ENCODE peak calls at places on chromosomes 11 and 22, in seven cellular contexts. One of them, this sample, is unnamed.

GRCh38 chr11:134126197-134126822 is 57.4 kb downstream of the JAM3 start:
- DNase-seq in osteocyte: no peak
- DNase-seq in dorsolateral prefrontal cortex: peak; percentile 85
- DNase-seq in heart right ventricle: no peak
- DNase-seq in sigmoid colon: no peak
- DNase-seq in GM20000: no peak
- DNase-seq in GM03348: peak; percentile 82
- DNase-seq in this sample: peak; percentile 88

GRCh38 chr22:25453557-25453956 is 110.9 kb upstream of the GRK3 start:
- DNase-seq in dorsolateral prefrontal cortex: no peak
- DNase-seq in GM03348: no peak
- DNase-seq in heart right ventricle: no peak
- DNase-seq in osteocyte: no peak
- DNase-seq in GM20000: no peak
- DNase-seq in sigmoid colon: no peak
- DNase-seq in this sample: no peak

GRCh38 chr11:77407613-77408012 is 66.3 kb downstream of the PAK1 start:
- DNase-seq in GM03348: peak; percentile 78
- DNase-seq in dorsolateral prefrontal cortex: no peak
- DNase-seq in sigmoid colon: no peak
- DNase-seq in GM20000: no peak
- DNase-seq in osteocyte: no peak
- DNase-seq in heart right ventricle: peak; percentile 31
- DNase-seq in this sample: peak; percentile 65

GRCh38 chr22:44455963-44456358 is 42.1 kb downstream of the RTL6 start:
- DNase-seq in heart right ventricle: no peak
- DNase-seq in osteocyte: no peak
- DNase-seq in sigmoid colon: no peak
- DNase-seq in GM03348: no peak
- DNase-seq in dorsolateral prefrontal cortex: no peak
- DNase-seq in GM20000: no peak
- DNase-seq in this sample: no peak

GRCh38 chr11:68122936-68123539 is 1.9 kb upstream of the CHKA start:
- DNase-seq in dorsolateral prefrontal cortex: no peak
- DNase-seq in heart right ventricle: no peak
- DNase-seq in osteocyte: no peak
- DNase-seq in GM20000: peak; percentile 11
- DNase-seq in GM03348: no peak
- DNase-seq in sigmoid colon: no peak
- DNase-seq in this sample: no peak

GRCh38 chr11:119791701-119792151 is 62.7 kb upstream of the NECTIN1 start:
- DNase-seq in dorsolateral prefrontal cortex: no peak
- DNase-seq in osteocyte: no peak
- DNase-seq in heart right ventricle: no peak
- DNase-seq in GM03348: peak; percentile 87
- DNase-seq in sigmoid colon: peak; percentile 52
- DNase-seq in GM20000: no peak
- DNase-seq in this sample: no peak

GRCh38 chr11:129012880-129013279 is 70.2 kb upstream of the TP53AIP1 start:
- DNase-seq in heart right ventricle: no peak
- DNase-seq in GM03348: no peak
- DNase-seq in sigmoid colon: no peak
- DNase-seq in dorsolateral prefrontal cortex: no peak
- DNase-seq in GM20000: no peak
- DNase-seq in osteocyte: no peak
- DNase-seq in this sample: no peak

GRCh38 chr22:29383740-29384139 is 4.6 kb downstream of the AP1B1 start:
- DNase-seq in GM03348: no peak
- DNase-seq in osteocyte: no peak
- DNase-seq in GM20000: no peak
- DNase-seq in dorsolateral prefrontal cortex: no peak
- DNase-seq in heart right ventricle: no peak
- DNase-seq in sigmoid colon: no peak
- DNase-seq in this sample: no peak

GRCh38 chr22:30047364-30047738 is 32.9 kb upstream of the HORMAD2 start:
- DNase-seq in sigmoid colon: peak; percentile 13
- DNase-seq in dorsolateral prefrontal cortex: no peak
- DNase-seq in heart right ventricle: no peak
- DNase-seq in GM03348: no peak
- DNase-seq in osteocyte: no peak
- DNase-seq in GM20000: peak; percentile 38
- DNase-seq in this sample: peak; percentile 54

GRCh38 chr11:94832604-94833238 is 64.6 kb downstream of the AMOTL1 start:
- DNase-seq in osteocyte: no peak
- DNase-seq in GM20000: no peak
- DNase-seq in GM03348: no peak
- DNase-seq in dorsolateral prefrontal cortex: no peak
- DNase-seq in sigmoid colon: no peak
- DNase-seq in heart right ventricle: no peak
- DNase-seq in this sample: no peak

GRCh38 chr11:78562398-78562797 is 12.3 kb downstream of the NARS2 start:
- DNase-seq in GM03348: peak; percentile 73
- DNase-seq in sigmoid colon: no peak
- DNase-seq in GM20000: no peak
- DNase-seq in osteocyte: no peak
- DNase-seq in heart right ventricle: no peak
- DNase-seq in dorsolateral prefrontal cortex: no peak
- DNase-seq in this sample: peak; percentile 22

GRCh38 chr11:77669848-77670511 is 32.4 kb upstream of the CLNS1A start:
- DNase-seq in dorsolateral prefrontal cortex: no peak
- DNase-seq in osteocyte: no peak
- DNase-seq in GM20000: no peak
- DNase-seq in heart right ventricle: no peak
- DNase-seq in GM03348: no peak
- DNase-seq in sigmoid colon: no peak
- DNase-seq in this sample: no peak

GRCh38 chr11:16262645-16262955 is 93.7 kb downstream of the SOX6 start:
- DNase-seq in heart right ventricle: no peak
- DNase-seq in GM20000: no peak
- DNase-seq in sigmoid colon: no peak
- DNase-seq in osteocyte: no peak
- DNase-seq in dorsolateral prefrontal cortex: no peak
- DNase-seq in GM03348: no peak
- DNase-seq in this sample: no peak

GRCh38 chr11:60710482-60710881 is 11.1 kb downstream of the MS4A8 start:
- DNase-seq in sigmoid colon: no peak
- DNase-seq in dorsolateral prefrontal cortex: no peak
- DNase-seq in GM20000: no peak
- DNase-seq in GM03348: no peak
- DNase-seq in osteocyte: no peak
- DNase-seq in heart right ventricle: no peak
- DNase-seq in this sample: peak; percentile 11

GRCh38 chr11:108616549-108616948 is 23.0 kb upstream of the EXPH5 start:
- DNase-seq in osteocyte: no peak
- DNase-seq in GM20000: no peak
- DNase-seq in sigmoid colon: no peak
- DNase-seq in dorsolateral prefrontal cortex: no peak
- DNase-seq in GM03348: peak; percentile 71
- DNase-seq in heart right ventricle: no peak
- DNase-seq in this sample: peak; percentile 13

GRCh38 chr22:23306438-23306921 is 126.2 kb downstream of the BCR start:
- DNase-seq in sigmoid colon: no peak
- DNase-seq in heart right ventricle: no peak
- DNase-seq in osteocyte: no peak
- DNase-seq in GM20000: no peak
- DNase-seq in dorsolateral prefrontal cortex: no peak
- DNase-seq in GM03348: no peak
- DNase-seq in this sample: peak; percentile 72

GRCh38 chr11:68583047-68583446 is 101.3 kb upstream of the GAL start:
- DNase-seq in GM20000: no peak
- DNase-seq in GM03348: peak; percentile 38
- DNase-seq in osteocyte: no peak
- DNase-seq in sigmoid colon: no peak
- DNase-seq in dorsolateral prefrontal cortex: no peak
- DNase-seq in heart right ventricle: no peak
- DNase-seq in this sample: peak; percentile 53

GRCh38 chr11:1410366-1411291 is 20.9 kb downstream of the BRSK2 start:
- DNase-seq in dorsolateral prefrontal cortex: no peak
- DNase-seq in heart right ventricle: no peak
- DNase-seq in sigmoid colon: no peak
- DNase-seq in GM20000: no peak
- DNase-seq in GM03348: no peak
- DNase-seq in osteocyte: no peak
- DNase-seq in this sample: no peak

GRCh38 chr11:61787928-61788491 is 4.4 kb downstream of the TMEM258 start:
- DNase-seq in GM20000: no peak
- DNase-seq in GM03348: peak; percentile 44
- DNase-seq in heart right ventricle: no peak
- DNase-seq in sigmoid colon: no peak
- DNase-seq in osteocyte: no peak
- DNase-seq in dorsolateral prefrontal cortex: peak; percentile 77
- DNase-seq in this sample: peak; percentile 70